ENCODE peak calls at places on chromosomes 4 and X, in seven cellular contexts. U is tibial artery, P is right cardiac atrium, I is pancreas, T is left lung, K is DND-41, X is spleen. F is an unnamed sample. For H3K9me3, the result is how much of the 10 kb centered on the place peaks cover.

GRCh38 chr4:112185740-112186670 is 40.8 kb downstream of the FAM241A start:
- DNase-seq in U (no peak), P (no peak), I (no peak), T (no peak), K (no peak), X (no peak), F (no peak)

GRCh38 chr4:112765317-112765989 is 128.5 kb downstream of the LARP7 start:
- DNase-seq in U (no peak), P (no peak), I (no peak), T (no peak), K (peak), X (no peak), F (no peak)

GRCh38 chr4:184747034-184747830 is 13.3 kb upstream of the CENPU start:
- DNase-seq in U (no peak), P (no peak), I (peak), T (peak), K (no peak), X (no peak), F (no peak)

GRCh38 chr4:44927361-44928061 is 201.2 kb upstream of the GNPDA2 start:
- DNase-seq in U (no peak), P (no peak), I (no peak), T (no peak), K (no peak), X (no peak), F (no peak)

GRCh38 chr4:115433501-115433900 is 320.1 kb upstream of the NDST4 start:
- DNase-seq in U (no peak), P (no peak), I (no peak), T (no peak), K (no peak), X (no peak), F (no peak)

GRCh38 chr4:173121044-173121685 is 47.4 kb upstream of the GALNT7 start:
- DNase-seq in U (no peak), P (no peak), I (peak), T (no peak), K (peak), X (no peak), F (no peak)

GRCh38 chrX:41085883-41086626 is 810 bp downstream of the USP9X start:
- DNase-seq in U (peak), P (peak), I (peak), T (peak), K (peak), X (peak), F (peak)

GRCh38 chr4:8241895-8242696 is 27.5 kb upstream of the HTRA3 start:
- DNase-seq in U (peak), P (peak), I (peak), T (peak), K (peak), X (peak), F (peak)

GRCh38 chr4:113031212-113031611 is 18.2 kb upstream of the ANK2 start:
- DNase-seq in U (no peak), P (no peak), I (no peak), T (no peak), K (no peak), X (no peak), F (no peak)

DNA sequence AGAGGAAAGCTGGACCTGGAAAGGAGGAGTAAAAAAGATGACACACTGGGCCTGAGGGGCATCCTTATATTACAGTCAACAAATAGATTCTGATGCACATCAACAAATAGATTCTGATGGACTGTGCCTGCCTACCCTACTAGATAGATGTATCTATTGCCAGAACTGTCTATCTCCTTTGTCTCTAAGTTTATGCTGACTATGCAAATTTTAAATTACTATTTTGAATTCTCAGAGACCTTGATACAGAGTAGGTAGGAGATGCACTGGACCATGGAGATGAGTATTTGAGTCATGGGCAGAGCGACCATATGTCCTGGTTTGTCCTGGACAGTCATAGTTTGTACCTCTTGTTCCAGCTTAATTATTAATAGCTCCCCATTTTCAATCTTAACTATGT is 247.8 kb upstream of the PPP1R2C start:
- DNase-seq in U (no peak), P (no peak), I (no peak), T (no peak), K (no peak), X (no peak), F (no peak)
- H3K9me3 ChIP-seq in U (under half), P (under half), I (under half), T (under half), K (under half), X (under half), F (under half)

GRCh38 chr4:103024996-103025395 is 5.5 kb upstream of the SLC9B1 start:
- DNase-seq in U (no peak), P (no peak), I (no peak), T (no peak), K (no peak), X (no peak), F (no peak)

GRCh38 chr4:103018391-103019318 is 850 bp downstream of the SLC9B1 start:
- DNase-seq in U (no peak), P (no peak), I (peak), T (no peak), K (no peak), X (no peak), F (no peak)

GRCh38 chr4:103026868-103027267 is 7.4 kb upstream of the SLC9B1 start:
- DNase-seq in U (no peak), P (no peak), I (no peak), T (no peak), K (no peak), X (no peak), F (no peak)

GRCh38 chr4:103019319-103020124 is at the start of gene SLC9B1:
- DNase-seq in U (peak), P (peak), I (peak), T (peak), K (peak), X (peak), F (peak)

DNA sequence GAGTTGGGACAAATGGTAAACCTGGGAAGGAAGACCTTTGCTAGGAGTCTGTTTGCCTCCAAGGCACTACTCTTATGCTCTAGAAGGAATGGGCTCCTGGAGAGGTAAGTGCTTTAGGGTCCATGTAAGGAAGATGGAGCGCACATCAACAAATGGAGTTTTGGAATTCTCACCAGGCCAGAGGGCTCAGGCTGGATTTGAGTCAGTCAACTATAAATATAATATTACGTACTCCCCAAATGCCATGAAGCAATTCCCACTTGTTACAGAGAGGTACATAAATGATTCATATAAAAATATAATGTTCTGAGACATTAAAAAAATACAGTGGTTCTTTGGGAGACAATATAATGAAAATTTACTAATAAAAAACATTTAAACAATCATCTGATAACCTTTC is 1.6 kb upstream of the SLC9B1 start:
- DNase-seq in U (no peak), P (no peak), I (no peak), T (no peak), K (no peak), X (no peak), F (no peak)
- H3K27ac ChIP-seq in U (peak), P (no peak), I (no peak), T (no peak), K (no peak), X (no peak), F (no peak)

GRCh38 chr4:74330295-74330750 is 22.1 kb downstream of the EPGN start:
- DNase-seq in U (no peak), P (no peak), I (no peak), T (no peak), K (no peak), X (no peak), F (no peak)

GRCh38 chr4:74324262-74324661 is 16.0 kb downstream of the EPGN start:
- DNase-seq in U (no peak), P (no peak), I (no peak), T (no peak), K (no peak), X (no peak), F (no peak)

GRCh38 chr4:74328501-74328900 is 20.2 kb downstream of the EPGN start:
- DNase-seq in U (no peak), P (no peak), I (no peak), T (no peak), K (no peak), X (no peak), F (peak)

GRCh38 chr4:74325886-74326285 is 17.6 kb downstream of the EPGN start:
- DNase-seq in U (no peak), P (no peak), I (no peak), T (no peak), K (no peak), X (no peak), F (no peak)

GRCh38 chr4:74327751-74328150 is 19.5 kb downstream of the EPGN start:
- DNase-seq in U (no peak), P (no peak), I (no peak), T (no peak), K (no peak), X (no peak), F (no peak)
- H3K4me3 ChIP-seq in U (no peak), P (no peak), I (no peak), T (no peak), K (no peak), X (no peak), F (no peak)

GRCh38 chrX:52270453-52271116 is 85.9 kb downstream of the MAGED4 start:
- DNase-seq in U (no peak), P (no peak), I (no peak), T (no peak), K (no peak), X (no peak), F (no peak)
- H3K9me3 ChIP-seq in U (under half), P (under half), I (under half), T (under half), K (under half), X (under half), F (under half)

DNA sequence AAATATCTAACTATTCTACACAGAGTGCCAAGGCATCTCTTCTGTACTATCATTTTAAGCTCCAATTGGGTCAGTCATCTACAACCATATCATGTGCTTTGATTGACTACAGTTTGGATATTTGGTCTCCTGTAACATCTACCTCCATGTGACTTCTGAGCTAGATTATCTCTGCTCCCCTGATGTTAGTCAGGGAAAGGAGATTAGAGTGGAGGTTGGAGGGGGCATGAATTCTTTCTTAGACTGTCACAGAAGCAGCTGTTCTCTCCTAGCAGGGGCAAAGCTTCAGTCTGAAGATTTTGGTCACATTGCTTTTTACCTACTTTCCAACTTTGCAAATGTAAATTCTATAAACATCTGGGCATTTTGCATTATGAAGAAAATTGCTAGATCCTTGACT is 62.6 kb upstream of the C4orf54 start:
- DNase-seq in U (no peak), P (no peak), I (no peak), T (no peak), K (no peak), X (no peak), F (no peak)
- H3K27ac ChIP-seq in U (no peak), P (no peak), I (no peak), T (no peak), K (no peak), X (no peak), F (no peak)

DNA sequence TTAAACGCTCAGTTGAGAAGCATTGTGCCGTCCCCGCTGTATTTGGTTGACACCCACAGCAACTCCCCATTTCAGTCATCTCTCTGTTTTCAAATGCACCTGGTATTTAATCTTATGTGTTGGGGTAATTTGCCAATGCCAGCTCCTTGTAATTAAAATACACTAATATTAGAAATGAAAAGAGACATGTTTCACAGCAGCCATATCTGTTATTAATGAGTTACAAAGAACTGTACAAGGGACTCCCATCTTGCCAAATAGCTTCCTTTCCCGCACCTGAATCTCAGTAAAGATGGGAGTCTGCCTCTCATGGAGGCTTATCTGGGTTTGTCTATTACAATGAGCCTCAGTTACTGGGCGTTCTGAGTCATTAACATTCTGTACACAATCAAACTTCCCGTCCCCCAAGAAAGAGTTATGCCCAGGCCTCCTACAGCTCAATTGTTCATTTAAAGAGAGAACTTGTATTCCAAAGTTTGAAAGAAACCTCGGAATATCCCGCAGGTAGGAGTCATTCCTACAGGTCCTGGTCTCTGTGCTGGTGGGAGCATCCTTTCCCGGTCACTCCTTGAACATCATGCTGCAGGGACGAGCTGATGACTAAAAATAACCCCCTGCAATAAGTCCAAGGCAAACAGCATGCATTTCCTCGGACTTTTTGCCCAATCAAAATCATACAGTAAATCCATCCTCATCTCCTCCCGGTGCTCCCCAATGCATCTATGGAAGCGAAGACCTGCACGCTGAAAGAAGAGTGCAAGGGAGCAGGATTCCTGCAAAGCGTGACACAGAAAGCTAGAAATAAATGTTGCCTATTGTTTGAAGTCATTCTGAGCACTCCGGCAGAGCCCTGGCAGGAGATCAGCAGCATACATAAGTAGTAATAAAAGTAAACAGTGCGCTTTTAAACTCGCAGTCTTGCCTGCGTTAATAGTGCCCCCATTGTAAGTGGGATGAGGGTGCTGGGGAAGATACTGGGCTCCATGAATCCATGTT is 926 bp downstream of the NDP start:
- DNase-seq in U (no peak), P (no peak), I (no peak), T (no peak), K (no peak), X (no peak), F (no peak)
- H3K4me3 ChIP-seq in U (no peak), P (peak), I (no peak), T (no peak), K (no peak), X (no peak), F (peak)

DNA sequence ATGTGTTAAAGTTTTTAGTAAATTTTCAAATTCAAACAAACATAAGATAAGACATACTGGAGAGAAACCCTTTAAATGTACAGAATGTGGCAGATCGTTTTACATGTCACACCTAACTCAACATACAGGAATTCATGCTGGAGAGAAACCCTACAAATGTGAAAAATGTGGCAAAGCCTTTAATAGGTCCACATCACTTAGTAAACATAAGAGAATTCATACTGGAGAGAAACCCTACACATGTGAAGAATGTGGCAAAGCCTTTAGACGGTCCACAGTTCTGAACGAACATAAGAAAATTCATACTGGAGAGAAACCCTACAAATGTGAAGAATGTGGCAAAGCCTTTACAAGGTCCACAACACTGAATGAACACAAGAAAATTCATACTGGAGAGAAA is 32.8 kb downstream of the ZNF595 start:
- DNase-seq in U (no peak), P (no peak), I (no peak), T (no peak), K (no peak), X (no peak), F (no peak)
- H3K9me3 ChIP-seq in U (under half), P (under half), I (under half), T (under half), K (half or more), X (half or more), F (under half)

GRCh38 chr4:139768913-139769312 is 103.3 kb downstream of the MGST2 start:
- DNase-seq in U (no peak), P (no peak), I (no peak), T (no peak), K (no peak), X (no peak), F (no peak)
- H3K27ac ChIP-seq in U (no peak), P (no peak), I (no peak), T (no peak), K (no peak), X (no peak), F (no peak)

GRCh38 chr4:140807491-140808257 is 51.5 kb upstream of the TBC1D9 start:
- DNase-seq in U (no peak), P (no peak), I (no peak), T (no peak), K (no peak), X (no peak), F (peak)

GRCh38 chr4:140812916-140813315 is 56.7 kb upstream of the TBC1D9 start:
- DNase-seq in U (no peak), P (no peak), I (no peak), T (no peak), K (no peak), X (no peak), F (no peak)

GRCh38 chr4:140811429-140811828 is 55.2 kb upstream of the TBC1D9 start:
- DNase-seq in U (no peak), P (no peak), I (no peak), T (no peak), K (no peak), X (no peak), F (no peak)

GRCh38 chr4:140806175-140806574 is 50.0 kb upstream of the TBC1D9 start:
- DNase-seq in U (no peak), P (no peak), I (no peak), T (no peak), K (no peak), X (no peak), F (no peak)

GRCh38 chr4:140809671-140810070 is 53.5 kb upstream of the TBC1D9 start:
- DNase-seq in U (no peak), P (no peak), I (no peak), T (no peak), K (no peak), X (no peak), F (no peak)
- H3K4me3 ChIP-seq in U (no peak), P (no peak), I (no peak), T (no peak), K (no peak), X (no peak), F (no peak)

F was measured in osteoblast.